ENCODE peak calls at places on chromosomes 16 and 17, in four cellular contexts. N, X, A and T are unnamed samples.

GRCh38 chr16:17205279-17206139 is 265.3 kb downstream of the XYLT1 start:
- ATAC-seq in N (no peak), X (no peak), A (no peak), T (no peak)

GRCh38 chr17:10394201-10394887 is 21.5 kb upstream of the MYH13 start:
- ATAC-seq in N (peak; percentile 27), X (no peak), A (no peak), T (no peak)

GRCh38 chr17:28492352-28493310 is 13.5 kb upstream of the FOXN1 start:
- ATAC-seq in N (no peak), X (no peak), A (no peak), T (no peak)

GRCh38 chr17:73307130-73307529 is 4.7 kb downstream of the CDC42EP4 start:
- ATAC-seq in N (no peak), X (no peak), A (no peak), T (no peak)

GRCh38 chr17:57455063-57455914 is 199.0 kb downstream of the MSI2 start:
- ATAC-seq in N (peak; percentile 91), X (no peak), A (no peak), T (no peak)

GRCh38 chr17:69801368-69801767 is 273.7 kb upstream of the KCNJ16 start:
- ATAC-seq in N (no peak), X (no peak), A (no peak), T (no peak)

GRCh38 chr17:17235212-17236174 is 1.5 kb downstream of the FLCN start:
- ATAC-seq in N (no peak), X (peak; percentile 47), A (peak; percentile 39), T (no peak)

GRCh38 chr16:30524575-30525571 is 1.5 kb downstream of the ZNF768 start:
- ATAC-seq in N (no peak), X (no peak), A (no peak), T (no peak)

GRCh38 chr17:12256380-12256995 is 235.8 kb downstream of the MAP2K4 start:
- ATAC-seq in N (peak; percentile 76), X (peak; percentile 47), A (peak; percentile 39), T (no peak)

GRCh38 chr17:78400581-78401240 is 22.3 kb downstream of the PGS1 start:
- ATAC-seq in N (no peak), X (no peak), A (no peak), T (no peak)

GRCh38 chr17:57165754-57166153 is 80.7 kb downstream of the AKAP1 start:
- ATAC-seq in N (no peak), X (no peak), A (no peak), T (no peak)

GRCh38 chr16:30663820-30664528 is 5.7 kb downstream of the FBRS start:
- ATAC-seq in N (no peak), X (no peak), A (no peak), T (no peak)

GRCh38 chr16:11602321-11602720 is 15.6 kb upstream of the LITAF start:
- ATAC-seq in N (no peak), X (no peak), A (no peak), T (no peak)

GRCh38 chr16:8729779-8730334 is 55.4 kb downstream of the ABAT start:
- ATAC-seq in N (peak; percentile 55), X (no peak), A (peak; percentile 9), T (no peak)

GRCh38 chr16:58854392-58854791 is 120.3 kb upstream of the GOT2 start:
- ATAC-seq in N (peak; percentile 93), X (no peak), A (no peak), T (no peak)

GRCh38 chr17:78899361-78900260 is 3.4 kb downstream of the CEP295NL start:
- ATAC-seq in N (no peak), X (no peak), A (no peak), T (peak; percentile 38)

GRCh38 chr17:78396436-78397335 is 18.2 kb downstream of the PGS1 start:
- ATAC-seq in N (no peak), X (no peak), A (peak; percentile 47), T (no peak)

GRCh38 chr17:1870592-1870991 is 40.8 kb downstream of the RPA1 start:
- ATAC-seq in N (no peak), X (no peak), A (no peak), T (no peak)

GRCh38 chr17:79866791-79867190 is 27.6 kb upstream of the CBX4 start:
- ATAC-seq in N (peak; percentile 57), X (no peak), A (no peak), T (no peak)

GRCh38 chr17:76562734-76563148 is 22.9 kb downstream of the PRCD start:
- ATAC-seq in N (peak; percentile 9), X (peak; percentile 56), A (no peak), T (no peak)

GRCh38 chr16:88560722-88561484 is 9.3 kb upstream of the ZC3H18 start:
- ATAC-seq in N (peak; percentile 50), X (peak; percentile 72), A (peak; percentile 25), T (no peak)

GRCh38 chr16:25905810-25906209 is 214.1 kb downstream of the HS3ST4 start:
- ATAC-seq in N (no peak), X (no peak), A (no peak), T (no peak)

GRCh38 chr17:60538726-60539125 is 12.7 kb upstream of the APPBP2 start:
- ATAC-seq in N (no peak), X (no peak), A (no peak), T (no peak)

GRCh38 chr16:46568472-46569230 is 52.5 kb downstream of the SHCBP1 start:
- ATAC-seq in N (no peak), X (no peak), A (peak; percentile 24), T (no peak)

GRCh38 chr16:85136213-85136704 is 24.0 kb upstream of the CIBAR2 start:
- ATAC-seq in N (peak; percentile 78), X (peak; percentile 8), A (peak; percentile 22), T (peak; percentile 35)

GRCh38 chr16:84082835-84083569 is 33.7 kb downstream of the MBTPS1 start:
- ATAC-seq in N (no peak), X (no peak), A (no peak), T (no peak)

GRCh38 chr17:44108440-44109311 is 14.8 kb downstream of the HDAC5 start:
- ATAC-seq in N (no peak), X (peak; percentile 73), A (peak; percentile 78), T (peak; percentile 92)

DNA sequence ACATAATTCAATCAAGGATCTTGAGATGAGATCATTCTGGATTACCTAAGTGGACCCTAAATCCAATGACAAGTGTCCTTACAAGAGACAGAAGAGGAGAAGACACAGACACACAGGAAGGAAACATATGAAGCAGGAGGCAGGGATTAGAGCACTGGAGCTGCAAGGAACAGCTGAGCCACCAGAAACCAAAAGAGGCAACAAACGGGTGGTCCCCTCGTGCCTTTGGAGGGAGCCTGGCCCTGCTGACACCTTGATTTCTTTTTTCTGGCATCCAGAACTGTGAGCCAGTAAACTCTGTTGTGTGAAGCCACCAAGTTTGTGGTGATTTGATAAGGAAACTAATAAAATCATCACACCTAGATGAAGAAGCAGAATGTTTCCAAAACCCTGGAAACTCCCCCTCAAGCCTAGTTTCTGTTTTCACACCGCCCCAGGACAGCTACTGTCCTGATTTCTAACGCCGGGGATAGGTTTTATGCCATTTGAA is 115.2 kb downstream of the PITPNC1 start:
- ATAC-seq in N (no peak), X (no peak), A (no peak), T (no peak)
- TF ChIP-seq CTCF in N (no peak), X (no peak), A (no peak), T (no peak)

GRCh38 chr16:641326-642188 is at the start of gene MCRIP2:
- ATAC-seq in N (peak; percentile 80), X (peak; percentile 86), A (peak; percentile 55), T (peak; percentile 74)
- TF ChIP-seq POLR2A in N (peak; percentile 80), X (peak; percentile 80), A (peak; percentile 52), T (peak; percentile 71)

DNA sequence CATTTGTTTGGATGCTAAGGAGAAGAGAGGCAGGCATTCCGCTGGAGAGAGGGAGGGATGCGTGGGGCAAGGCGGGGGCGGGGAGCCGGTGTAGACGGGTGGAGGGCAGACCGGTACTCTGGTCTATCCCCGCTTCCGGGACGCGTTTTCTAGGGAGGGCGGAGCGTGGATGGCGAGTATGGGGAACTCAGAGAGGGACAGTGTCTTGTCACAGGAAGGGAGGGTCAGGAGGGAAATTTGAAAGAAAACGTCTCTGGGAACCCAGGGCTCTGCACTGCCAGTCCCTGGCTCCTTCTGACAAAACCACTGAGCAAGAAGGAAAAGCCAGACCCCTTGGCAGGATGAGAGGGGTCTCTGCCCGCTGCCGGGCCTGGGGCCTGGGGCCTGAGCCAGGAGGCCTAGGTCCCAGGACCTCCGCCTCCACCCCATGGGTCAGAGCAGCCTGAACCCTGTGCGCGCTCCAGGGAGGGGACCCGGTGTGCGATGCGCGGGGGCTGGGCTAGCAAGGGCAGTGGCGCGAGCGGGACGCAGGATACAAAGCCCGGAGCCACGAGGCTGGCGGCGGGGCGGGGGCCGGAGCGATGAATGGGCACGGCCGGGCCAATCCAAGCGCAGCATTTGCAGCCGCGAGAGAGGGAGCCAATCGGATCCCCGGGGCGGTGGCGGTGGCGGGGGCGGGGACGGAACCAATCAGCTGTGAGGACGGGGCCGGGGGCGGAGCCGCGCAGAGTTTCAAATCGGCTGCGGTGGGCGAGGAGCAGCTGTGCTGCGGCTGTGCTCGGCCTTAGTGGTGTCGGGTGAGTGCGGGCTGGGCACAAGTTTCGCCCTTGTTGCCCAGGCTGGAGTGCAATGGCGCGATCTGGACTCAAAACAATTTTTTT is at the start of gene PIMREG:
- ATAC-seq in N (peak; percentile 98), X (peak; percentile 99), A (peak; percentile 97), T (peak; percentile 99)
- TF ChIP-seq POLR2AphosphoS5 in N (peak; percentile 71), X (no peak), A (peak; percentile 32), T (no peak)

GRCh38 chr17:36867716-36868115 is 69.6 kb upstream of the LHX1 start:
- ATAC-seq in N (no peak), X (no peak), A (no peak), T (no peak)

GRCh38 chr17:36869441-36869840 is 67.8 kb upstream of the LHX1 start:
- ATAC-seq in N (no peak), X (no peak), A (no peak), T (no peak)

GRCh38 chr17:36870618-36871002 is 66.7 kb upstream of the LHX1 start:
- ATAC-seq in N (no peak), X (peak; percentile 58), A (peak; percentile 25), T (no peak)

GRCh38 chr17:36864827-36865320 is 72.4 kb upstream of the LHX1 start:
- ATAC-seq in N (no peak), X (no peak), A (no peak), T (no peak)

DNA sequence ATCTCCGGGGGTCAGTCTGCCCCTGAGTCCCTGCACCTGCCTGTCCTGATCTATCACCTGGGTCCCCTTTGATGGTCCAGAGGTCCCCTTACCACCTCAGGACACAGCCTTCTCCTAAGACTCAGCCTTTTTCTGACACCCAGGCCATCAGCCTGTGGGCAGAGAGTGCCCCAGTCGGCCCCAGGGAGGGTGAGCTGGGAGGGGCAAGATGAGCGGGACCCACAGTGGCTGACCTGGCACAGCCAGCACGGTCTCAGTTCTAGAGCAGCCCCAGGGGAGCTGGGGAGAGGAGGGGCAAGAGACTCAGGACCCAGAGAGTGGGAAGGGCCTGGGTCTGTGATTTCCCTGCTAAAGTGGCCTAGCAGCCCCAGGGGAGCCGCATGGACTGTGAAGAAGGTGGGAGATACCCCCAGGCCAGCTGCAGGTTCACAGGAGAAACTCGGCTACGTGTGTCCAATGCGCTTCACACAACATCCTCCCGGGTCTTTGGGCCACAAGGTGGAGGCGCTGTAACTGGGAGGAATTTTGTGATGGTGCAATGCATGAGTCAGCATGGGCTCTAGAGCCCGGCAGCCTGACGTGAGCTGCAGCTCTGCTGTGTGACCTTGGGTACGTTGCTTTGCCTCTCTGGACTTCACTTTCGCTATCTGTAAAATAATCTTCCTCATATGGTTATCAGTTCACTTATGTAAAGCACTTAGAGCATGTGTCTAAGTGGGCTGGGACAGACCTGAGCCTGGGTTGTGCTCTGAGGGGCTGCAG is 67.2 kb upstream of the LHX1 start:
- ATAC-seq in N (no peak), X (peak; percentile 90), A (peak; percentile 33), T (no peak)
- TF ChIP-seq CTCF in N (no peak), X (peak; percentile 25), A (no peak), T (no peak)